ENCODE peak calls at places on chromosomes 7 and 10, in six cellular contexts. Z, I, O, C, L and Y are unnamed samples.

GRCh38 chr10:21524526-21525366 is 736 bp downstream of the SKIDA1 start:
- DNase-seq in Z (peak), I (peak), O (no peak), C (peak), L (peak), Y (peak)

GRCh38 chr10:514137-514671 is 175.3 kb downstream of the DIP2C start:
- DNase-seq in Z (no peak), I (no peak), O (no peak), C (no peak), L (no peak), Y (no peak)

GRCh38 chr10:77821036-77821435 is 105.5 kb downstream of the DLG5 start:
- DNase-seq in Z (no peak), I (no peak), O (no peak), C (no peak), L (no peak), Y (no peak)

GRCh38 chr10:44458671-44459403 is 73.9 kb upstream of the CXCL12 start:
- DNase-seq in Z (no peak), I (no peak), O (no peak), C (no peak), L (no peak), Y (no peak)

GRCh38 chr10:30718877-30719268 is 89.3 kb upstream of the LYZL2 start:
- DNase-seq in Z (no peak), I (no peak), O (no peak), C (no peak), L (peak), Y (no peak)

GRCh38 chr7:157758468-157759245 is 421.9 kb downstream of the DNAJB6 start:
- DNase-seq in Z (no peak), I (no peak), O (no peak), C (no peak), L (no peak), Y (no peak)

GRCh38 chr10:100129424-100129823 is 47.8 kb upstream of the CPN1 start:
- DNase-seq in Z (no peak), I (no peak), O (no peak), C (no peak), L (no peak), Y (no peak)

GRCh38 chr10:102410427-102411073 is 8.0 kb downstream of the PSD start:
- DNase-seq in Z (peak), I (no peak), O (no peak), C (peak), L (peak), Y (no peak)

GRCh38 chr7:12389089-12389700 is 14.5 kb downstream of the VWDE start:
- DNase-seq in Z (peak), I (peak), O (peak), C (no peak), L (peak), Y (peak)

GRCh38 chr7:76155938-76156337 is 45.8 kb upstream of the SRRM3 start:
- DNase-seq in Z (peak), I (peak), O (no peak), C (no peak), L (peak), Y (no peak)

GRCh38 chr7:5494683-5495561 is 71.3 kb upstream of the TNRC18 start:
- DNase-seq in Z (peak), I (peak), O (peak), C (peak), L (peak), Y (peak)
- H3K4me3 ChIP-seq in Z (no peak), I (no peak), O (no peak), C (no peak), L (no peak), Y (no peak)

DNA sequence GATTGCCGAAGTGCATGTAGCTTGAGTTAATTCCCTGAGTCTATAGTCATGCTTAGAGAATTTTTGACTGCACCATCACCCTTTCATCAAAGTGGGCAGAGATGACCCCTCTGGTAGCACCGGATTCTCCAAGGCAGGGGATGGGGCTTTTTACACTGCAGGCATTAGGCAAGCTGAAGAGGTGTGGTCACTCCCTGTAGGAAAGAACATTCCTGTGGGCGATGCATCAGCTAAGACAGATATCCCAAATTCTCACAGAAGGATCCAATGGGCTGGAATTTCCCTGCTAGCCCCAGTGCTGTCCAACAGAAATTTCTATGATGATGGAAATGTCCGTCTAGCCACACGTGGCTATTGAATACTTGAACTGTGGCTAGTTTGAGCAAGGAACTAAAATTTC is 118.2 kb downstream of the ADAM12 start:
- DNase-seq in Z (peak), I (peak), O (no peak), C (no peak), L (peak), Y (no peak)
- H2AK5ac ChIP-seq in Z (no peak), I (no peak), O (no peak), C (no peak), L (no peak), Y (no peak)

GRCh38 chr10:122162566-122163181 is 108.4 kb upstream of the BTBD16 start:
- DNase-seq in Z (peak), I (no peak), O (peak), C (no peak), L (peak), Y (no peak)
- H3K4me3 ChIP-seq in Z (peak), I (peak), O (peak), C (peak), L (peak), Y (peak)

DNA sequence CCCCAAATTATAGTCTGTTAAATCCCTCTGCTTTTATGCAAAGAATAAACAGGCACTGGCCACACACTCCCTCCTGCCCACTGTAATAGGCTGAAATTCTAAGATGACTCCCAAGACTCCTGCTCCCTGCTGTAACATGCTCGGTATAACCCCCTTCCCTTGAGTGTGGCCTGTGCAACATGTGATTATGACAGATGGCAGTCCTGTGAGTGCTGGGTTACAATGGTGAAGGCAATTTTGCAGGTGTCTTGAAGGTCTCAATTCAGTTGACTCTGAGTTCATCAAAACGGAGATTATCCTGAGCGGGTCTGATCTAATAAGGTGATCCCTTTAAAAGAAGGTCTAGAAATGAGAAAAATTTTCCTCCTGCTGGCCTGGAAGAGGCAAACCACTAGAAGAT is 55.9 kb downstream of the CREB3L2 start:
- DNase-seq in Z (no peak), I (no peak), O (no peak), C (no peak), L (no peak), Y (no peak)
- H2AK5ac ChIP-seq in Z (no peak), I (peak), O (no peak), C (no peak), L (no peak), Y (no peak)

GRCh38 chr7:41694490-41694889 is 8.4 kb downstream of the INHBA start:
- DNase-seq in Z (no peak), I (peak), O (no peak), C (no peak), L (no peak), Y (no peak)

GRCh38 chr7:41698114-41698513 is 4.8 kb downstream of the INHBA start:
- DNase-seq in Z (peak), I (peak), O (no peak), C (no peak), L (no peak), Y (no peak)

GRCh38 chr7:41698726-41699125 is 4.2 kb downstream of the INHBA start:
- DNase-seq in Z (peak), I (peak), O (no peak), C (no peak), L (no peak), Y (no peak)

GRCh38 chr7:41695661-41696322 is 7.1 kb downstream of the INHBA start:
- DNase-seq in Z (no peak), I (peak), O (no peak), C (no peak), L (no peak), Y (no peak)

DNA sequence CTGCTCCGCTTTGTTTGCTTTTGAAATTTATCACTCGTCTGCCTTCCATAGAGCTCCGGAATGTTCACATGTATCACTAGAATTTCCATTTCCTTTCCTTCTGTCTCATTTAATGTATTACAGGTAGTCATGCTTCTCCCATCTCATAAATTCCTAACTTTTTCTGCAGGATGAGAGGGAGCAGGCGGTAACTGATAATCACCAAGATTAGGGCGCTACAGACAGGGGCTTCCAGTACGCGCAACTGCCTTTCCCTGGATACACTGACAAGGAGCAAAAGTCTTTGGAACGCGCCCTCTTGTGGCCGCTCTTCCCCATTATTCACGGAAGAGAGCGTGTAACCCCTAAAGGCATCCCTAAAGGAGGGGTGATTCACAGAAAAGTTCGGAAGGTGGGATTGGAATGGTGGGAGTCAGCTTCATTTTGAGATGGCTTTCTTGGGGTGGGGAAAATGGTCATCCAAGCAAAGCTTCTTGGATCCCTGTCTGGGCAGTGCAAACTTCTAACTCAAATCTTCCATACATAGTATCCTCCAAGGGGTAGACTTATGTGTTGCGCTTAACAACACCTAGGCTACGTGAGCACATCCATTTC is 6.5 kb downstream of the INHBA start:
- DNase-seq in Z (peak), I (peak), O (peak), C (peak), L (peak), Y (peak)
- H3K4me3 ChIP-seq in Z (no peak), I (peak), O (no peak), C (no peak), L (no peak), Y (no peak)

DNA sequence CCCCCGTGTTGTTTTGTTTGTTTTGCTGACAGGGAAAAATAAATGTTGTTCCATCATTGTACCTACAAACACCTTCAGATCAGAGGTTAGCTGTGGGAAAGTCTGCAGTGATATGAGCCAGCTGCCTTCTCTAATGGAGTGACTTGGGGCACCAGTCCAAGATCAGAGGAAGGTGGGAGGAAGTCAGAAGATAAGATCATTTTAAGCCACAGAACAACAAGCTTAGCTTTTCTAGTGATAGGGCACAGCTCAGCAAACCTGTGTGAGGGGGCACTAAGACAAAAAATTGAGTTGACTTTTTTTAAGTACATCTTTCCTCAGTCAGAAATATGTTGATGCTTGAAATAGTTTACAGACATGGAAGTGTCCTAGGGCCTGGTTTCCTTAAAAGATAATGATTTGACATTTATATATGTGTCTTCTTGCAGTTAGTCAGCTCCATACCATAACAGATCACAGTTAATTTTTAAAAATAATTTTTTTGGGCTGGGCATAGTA is 240.3 kb upstream of the KAT6B start:
- DNase-seq in Z (peak), I (peak), O (no peak), C (no peak), L (no peak), Y (peak)
- H2AK5ac ChIP-seq in Z (no peak), I (no peak), O (no peak), C (no peak), L (no peak), Y (no peak)

GRCh38 chr10:121559321-121559720 is 38.9 kb downstream of the FGFR2 start:
- DNase-seq in Z (no peak), I (no peak), O (no peak), C (no peak), L (no peak), Y (no peak)
- H3K4me3 ChIP-seq in Z (no peak), I (no peak), O (no peak), C (no peak), L (no peak), Y (no peak)

GRCh38 chr7:68550027-68550426 is 1048.2 kb upstream of the AUTS2 start:
- DNase-seq in Z (no peak), I (no peak), O (no peak), C (no peak), L (no peak), Y (no peak)
- H2AK5ac ChIP-seq in Z (no peak), I (no peak), O (no peak), C (no peak), L (no peak), Y (no peak)

GRCh38 chr7:27151945-27152815 is at the start of gene HOXA3:
- DNase-seq in Z (peak), I (peak), O (no peak), C (peak), L (peak), Y (no peak)

GRCh38 chr7:27151341-27151944 is 940 bp downstream of the HOXA3 start:
- DNase-seq in Z (no peak), I (no peak), O (no peak), C (peak), L (no peak), Y (no peak)

GRCh38 chr7:27153526-27153925 is 1.1 kb upstream of the HOXA3 start:
- DNase-seq in Z (no peak), I (no peak), O (no peak), C (no peak), L (no peak), Y (no peak)

GRCh38 chr7:27154369-27154768 is 2.0 kb upstream of the HOXA3 start:
- DNase-seq in Z (no peak), I (no peak), O (no peak), C (peak), L (no peak), Y (no peak)

DNA sequence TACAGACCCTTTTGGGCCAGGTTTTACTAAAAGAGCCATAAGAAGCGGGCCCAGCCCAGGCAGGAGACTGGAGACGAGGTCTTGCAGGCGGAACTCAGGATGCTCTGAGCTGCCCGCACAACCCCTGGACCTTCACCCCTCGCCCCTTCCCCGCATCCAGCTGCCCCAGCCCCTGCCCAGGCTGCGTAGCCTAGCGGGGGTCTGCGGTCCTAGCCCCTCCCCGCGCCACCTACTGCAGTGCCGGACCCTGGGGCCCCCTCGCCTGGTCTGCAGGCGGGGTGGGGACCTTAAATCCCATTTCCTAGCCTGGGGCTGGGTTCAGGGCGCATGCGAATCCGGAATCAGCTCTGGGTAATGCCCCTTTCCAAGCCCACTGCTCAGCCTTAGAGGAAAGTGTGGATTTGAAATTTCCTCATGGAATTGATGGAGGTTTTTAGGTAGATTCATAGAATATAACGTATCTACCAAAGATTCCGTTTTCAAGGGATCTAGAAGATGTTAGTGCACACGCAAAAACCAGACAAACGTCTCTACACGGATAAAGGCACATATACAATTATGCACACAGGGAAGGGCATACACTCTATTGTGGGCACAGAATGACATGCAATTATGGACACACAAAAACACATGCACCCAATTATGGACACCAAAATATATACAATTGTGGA is 568 bp upstream of the HOXA3 start:
- DNase-seq in Z (no peak), I (no peak), O (no peak), C (peak), L (no peak), Y (no peak)
- H3K4me3 ChIP-seq in Z (no peak), I (no peak), O (no peak), C (no peak), L (no peak), Y (no peak)

GRCh38 chr10:22620929-22621328 is 93.4 kb downstream of the PIP4K2A start:
- DNase-seq in Z (no peak), I (peak), O (no peak), C (no peak), L (no peak), Y (no peak)

GRCh38 chr10:22623624-22624263 is 90.6 kb downstream of the PIP4K2A start:
- DNase-seq in Z (peak), I (peak), O (no peak), C (no peak), L (no peak), Y (peak)

GRCh38 chr10:22624289-22624738 is 90.1 kb downstream of the PIP4K2A start:
- DNase-seq in Z (peak), I (peak), O (no peak), C (no peak), L (peak), Y (peak)

GRCh38 chr10:22621726-22622125 is 92.7 kb downstream of the PIP4K2A start:
- DNase-seq in Z (no peak), I (no peak), O (no peak), C (no peak), L (no peak), Y (no peak)

GRCh38 chr10:22622242-22622806 is 92.1 kb downstream of the PIP4K2A start:
- DNase-seq in Z (no peak), I (no peak), O (no peak), C (no peak), L (no peak), Y (no peak)
- H2AK5ac ChIP-seq in Z (peak), I (peak), O (peak), C (peak), L (peak), Y (peak)